ENCODE peak calls at places on chromosomes 2 and 18, in six cellular contexts. T is PC-9; C is CD4-positive, alpha-beta T cell; V is colonic mucosa; G is left ventricle myocardium inferior; K is B cell. Z is an unnamed sample.

GRCh38 chr2:230360028-230360427 is 33.0 kb downstream of the SP140L start:
- DNase-seq in T (no peak), C (no peak), V (no peak), G (no peak), K (no peak), Z (no peak)

GRCh38 chr18:43772907-43773306 is 495.6 kb upstream of the SYT4 start:
- DNase-seq in T (no peak), C (no peak), V (no peak), G (peak), K (no peak), Z (no peak)

GRCh38 chr2:224145751-224146355 is 106.8 kb upstream of the SERPINE2 start:
- DNase-seq in T (peak), C (no peak), V (peak), G (no peak), K (no peak), Z (no peak)

GRCh38 chr18:58455318-58455950 is 173.5 kb downstream of the ALPK2 start:
- DNase-seq in T (peak), C (no peak), V (peak), G (no peak), K (no peak), Z (no peak)

GRCh38 chr18:47251289-47252120 is at the start of gene SKOR2:
- DNase-seq in T (no peak), C (no peak), V (no peak), G (no peak), K (no peak), Z (no peak)

GRCh38 chr18:59617468-59617932 is 79.7 kb downstream of the CCBE1 start:
- DNase-seq in T (no peak), C (no peak), V (no peak), G (no peak), K (no peak), Z (no peak)

GRCh38 chr2:232563580-232563979 is 13.1 kb downstream of the EIF4E2 start:
- DNase-seq in T (no peak), C (no peak), V (no peak), G (no peak), K (no peak), Z (no peak)

GRCh38 chr2:219469186-219469724 is 29.4 kb upstream of the GMPPA start:
- DNase-seq in T (peak), C (no peak), V (no peak), G (no peak), K (no peak), Z (no peak)

GRCh38 chr18:33923980-33924379 is 300.7 kb downstream of the NOL4 start:
- DNase-seq in T (no peak), C (no peak), V (no peak), G (no peak), K (no peak), Z (no peak)

GRCh38 chr2:70090706-70091334 is 3.5 kb downstream of the PCBP1 start:
- DNase-seq in T (no peak), C (no peak), V (no peak), G (no peak), K (no peak), Z (no peak)

GRCh38 chr2:75603477-75603876 is 42.7 kb upstream of the EVA1A start:
- DNase-seq in T (no peak), C (no peak), V (no peak), G (no peak), K (no peak), Z (no peak)

GRCh38 chr2:196245746-196246145 is 74.4 kb upstream of the STK17B start:
- DNase-seq in T (no peak), C (no peak), V (no peak), G (no peak), K (no peak), Z (no peak)

GRCh38 chr2:23925702-23926288 is 1.1 kb downstream of the ATAD2B start:
- DNase-seq in T (peak), C (peak), V (peak), G (peak), K (peak), Z (peak)

GRCh38 chr2:109349555-109350430 is 220.8 kb downstream of the SH3RF3 start:
- DNase-seq in T (no peak), C (no peak), V (no peak), G (no peak), K (no peak), Z (no peak)

GRCh38 chr2:109352066-109352897 is 223.3 kb downstream of the SH3RF3 start:
- DNase-seq in T (no peak), C (no peak), V (peak), G (no peak), K (no peak), Z (no peak)

GRCh38 chr2:109352898-109353689 is 224.1 kb downstream of the SH3RF3 start:
- DNase-seq in T (no peak), C (no peak), V (peak), G (no peak), K (no peak), Z (no peak)

GRCh38 chr2:109350526-109350925 is 221.5 kb downstream of the SH3RF3 start:
- DNase-seq in T (no peak), C (no peak), V (no peak), G (no peak), K (no peak), Z (no peak)

GRCh38 chr2:109351164-109351756 is 222.3 kb downstream of the SH3RF3 start:
- DNase-seq in T (peak), C (no peak), V (no peak), G (peak), K (no peak), Z (no peak)
- TF ChIP-seq CTCF in T (no peak), C (no peak), V (no peak), G (no peak), K (no peak), Z (no peak)

GRCh38 chr2:241701155-241701404 is 759 bp upstream of the ING5 start:
- DNase-seq in T (no peak), C (no peak), V (no peak), G (no peak), K (no peak), Z (no peak)
- TF ChIP-seq CTCF in T (peak), C (peak), V (peak), G (no peak), K (peak), Z (no peak)

GRCh38 chr2:206443735-206444527 is 599 bp downstream of the ADAM23 start:
- DNase-seq in T (peak), C (no peak), V (no peak), G (peak), K (peak), Z (no peak)

GRCh38 chr2:206438196-206438727 is 5.1 kb upstream of the ADAM23 start:
- DNase-seq in T (no peak), C (no peak), V (no peak), G (no peak), K (no peak), Z (no peak)

GRCh38 chr2:206442516-206442853 is 847 bp upstream of the ADAM23 start:
- DNase-seq in T (no peak), C (no peak), V (no peak), G (no peak), K (no peak), Z (no peak)

GRCh38 chr2:206445948-206446347 is 2.6 kb downstream of the ADAM23 start:
- DNase-seq in T (no peak), C (no peak), V (no peak), G (no peak), K (no peak), Z (no peak)

DNA sequence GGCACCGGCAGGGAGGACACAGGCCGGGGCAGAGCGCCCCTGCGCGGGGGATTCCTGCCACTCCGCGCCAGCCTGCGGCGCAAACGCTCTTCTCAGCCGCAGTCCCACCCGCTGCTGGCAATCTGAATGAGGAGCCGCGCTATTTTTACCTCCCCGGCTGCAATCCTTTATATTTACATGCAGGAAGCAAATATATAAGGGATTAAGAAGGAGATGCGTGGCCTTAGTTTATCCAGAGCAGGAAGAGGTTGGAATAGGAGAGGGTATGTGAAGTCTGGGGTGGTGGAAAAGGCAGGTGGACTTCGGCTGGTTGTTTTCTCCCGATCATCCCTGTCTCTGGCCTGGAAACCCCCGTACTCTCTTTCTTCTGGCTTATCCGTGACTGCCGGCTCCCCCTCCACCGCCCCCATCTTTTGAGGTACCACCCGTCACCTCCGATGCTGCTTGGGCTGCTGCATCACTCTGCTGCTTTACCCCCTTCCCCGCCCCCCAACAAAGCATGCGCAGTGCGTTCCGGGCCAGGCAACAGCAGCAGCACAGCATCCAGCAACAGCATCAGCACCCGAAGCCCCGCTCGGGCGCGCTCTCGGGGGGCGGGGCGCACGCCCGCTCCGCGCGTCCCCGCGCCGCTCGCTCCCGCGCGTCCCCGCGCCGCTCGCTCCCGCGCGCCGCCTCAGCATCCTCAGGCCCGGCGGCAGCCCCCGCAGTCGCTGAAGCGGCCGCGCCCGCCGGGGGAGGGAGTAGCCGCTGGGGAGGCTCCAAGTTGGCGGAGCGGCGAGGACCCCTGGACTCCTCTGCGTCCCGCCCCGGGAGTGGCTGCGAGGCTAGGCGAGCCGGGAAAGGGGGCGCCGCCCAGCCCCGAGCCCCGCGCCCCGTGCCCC is at the start of gene ADAM23:
- DNase-seq in T (peak), C (peak), V (peak), G (peak), K (peak), Z (no peak)
- TF ChIP-seq CTCF in T (no peak), C (no peak), V (no peak), G (peak), K (no peak), Z (no peak)

GRCh38 chr2:10984418-10985130 is 72.8 kb downstream of the KCNF1 start:
- DNase-seq in T (no peak), C (no peak), V (no peak), G (no peak), K (no peak), Z (no peak)

GRCh38 chr2:10982931-10983701 is 71.4 kb downstream of the KCNF1 start:
- DNase-seq in T (no peak), C (no peak), V (peak), G (peak), K (no peak), Z (no peak)

GRCh38 chr2:10983711-10984110 is 72.0 kb downstream of the KCNF1 start:
- DNase-seq in T (no peak), C (no peak), V (no peak), G (no peak), K (no peak), Z (no peak)

GRCh38 chr2:10985901-10986535 is 74.3 kb downstream of the KCNF1 start:
- DNase-seq in T (no peak), C (no peak), V (no peak), G (no peak), K (no peak), Z (no peak)

DNA sequence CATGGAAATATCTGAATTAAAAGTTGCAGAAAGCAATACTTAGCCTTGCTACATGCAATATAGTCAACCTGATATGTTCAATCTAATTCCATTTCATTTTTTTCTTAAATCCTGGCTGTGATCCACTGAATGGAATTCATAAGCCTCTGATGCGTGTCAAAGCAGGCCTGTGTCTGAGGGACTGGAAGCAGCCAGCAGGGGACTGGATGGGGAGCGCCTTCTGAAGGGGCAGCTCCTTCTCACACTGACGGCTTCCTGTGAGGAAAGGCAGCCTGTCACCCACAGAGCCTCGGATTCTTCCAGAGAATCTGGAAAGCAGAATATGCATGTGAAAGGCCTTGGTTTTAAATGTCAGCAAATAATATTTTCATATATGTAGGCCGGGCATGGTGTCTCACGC is 73.5 kb downstream of the KCNF1 start:
- DNase-seq in T (no peak), C (no peak), V (no peak), G (no peak), K (no peak), Z (no peak)
- TF ChIP-seq CTCF in T (no peak), C (no peak), V (no peak), G (no peak), K (no peak), Z (no peak)

DNA sequence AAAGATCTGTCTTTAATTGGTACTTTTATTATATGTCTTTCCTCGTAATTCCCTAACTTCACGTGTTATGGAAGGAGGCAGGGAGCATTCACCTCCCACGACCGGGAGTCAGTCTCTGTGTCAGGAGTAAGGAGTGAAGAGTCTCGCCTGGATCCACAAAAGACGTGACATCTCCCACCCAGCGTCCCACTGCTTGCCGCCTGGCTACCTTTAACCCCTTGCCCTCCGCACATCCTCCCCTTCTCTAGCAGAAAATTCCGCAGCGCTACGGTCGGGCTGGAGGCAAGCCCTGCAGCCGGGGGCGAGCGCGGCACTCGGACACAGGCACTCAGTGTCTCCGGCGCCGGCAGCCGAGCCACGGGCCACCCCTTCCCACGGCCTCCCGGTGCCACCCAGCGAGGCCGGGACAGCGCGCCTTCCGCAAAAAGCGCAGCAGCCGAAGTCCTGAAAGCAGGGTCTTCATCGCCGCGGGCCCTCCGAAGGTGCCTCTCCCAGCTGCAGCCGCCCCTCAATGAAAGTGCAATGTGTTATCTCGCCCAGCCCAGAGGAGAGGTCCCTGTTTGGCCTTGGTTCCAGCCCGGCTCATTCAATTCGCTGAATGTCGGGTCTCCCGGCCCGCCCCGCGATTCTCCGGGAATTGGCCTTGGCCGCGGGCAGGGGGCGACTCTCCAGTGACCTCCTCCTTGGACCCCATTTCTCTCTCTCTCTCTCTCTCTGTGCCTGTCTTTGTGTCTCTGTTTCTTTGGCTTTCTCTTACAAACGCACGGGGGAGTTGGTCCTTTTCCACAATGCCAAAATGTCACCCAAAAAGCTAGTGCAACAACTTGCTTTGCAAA is 1.2 kb downstream of the DLGAP1 start:
- DNase-seq in T (no peak), C (no peak), V (no peak), G (no peak), K (no peak), Z (no peak)
- TF ChIP-seq CTCF in T (no peak), C (no peak), V (no peak), G (no peak), K (no peak), Z (no peak)

GRCh38 chr2:130252880-130253645 is 54.8 kb upstream of the TUBA3E start:
- DNase-seq in T (peak), C (no peak), V (peak), G (no peak), K (no peak), Z (no peak)
- TF ChIP-seq CTCF in T (no peak), C (no peak), V (no peak), G (no peak), K (no peak), Z (no peak)

GRCh38 chr2:150303281-150303680 is 184.2 kb downstream of the RND3 start:
- DNase-seq in T (no peak), C (no peak), V (no peak), G (no peak), K (no peak), Z (no peak)
- TF ChIP-seq CTCF in T (no peak), C (no peak), V (no peak), G (no peak), K (no peak), Z (no peak)

GRCh38 chr18:48638451-48638850 is 99.6 kb downstream of the CTIF start:
- DNase-seq in T (no peak), C (no peak), V (no peak), G (no peak), K (no peak), Z (no peak)
- TF ChIP-seq CTCF in T (no peak), C (no peak), V (no peak), G (no peak), K (no peak), Z (no peak)

Z was measured in natural killer cell.